ENCODE peak calls at places on chromosomes 5 and 9, in four cellular contexts. X is T-helper 1 cell, V is NCI-H1694 treated with DMSO at 0.1 percent for 48 hours, R is NCI-H82. B is an unnamed sample.

GRCh38 chr5:43659075-43659474 is 56.1 kb downstream of the NNT start:
- DNase-seq in R (no peak), V (no peak), X (no peak), B (no peak)

GRCh38 chr9:94610181-94610591 is 16.6 kb upstream of the FBP2 start:
- DNase-seq in R (peak; percentile 61), X (no peak), V (no peak), B (no peak)

GRCh38 chr5:108743344-108743743 is 4.4 kb upstream of the FER start:
- DNase-seq in X (no peak), V (no peak), R (no peak), B (no peak)

GRCh38 chr5:76326559-76327351 is 76.3 kb upstream of the IQGAP2 start:
- DNase-seq in R (peak; percentile 90), X (no peak), V (no peak), B (no peak)

GRCh38 chr5:139342423-139342723 is 719 bp downstream of the PAIP2 start:
- DNase-seq in X (no peak), V (no peak), R (no peak), B (no peak)

GRCh38 chr9:123356851-123357747 is 1.1 kb downstream of the CRB2 start:
- DNase-seq in R (peak; percentile 72), X (no peak), V (no peak), B (no peak)

GRCh38 chr9:91074866-91075265 is 273.2 kb downstream of the SYK start:
- DNase-seq in R (no peak), X (no peak), V (no peak), B (no peak)

GRCh38 chr5:115859378-115859777 is 17.6 kb downstream of the AP3S1 start:
- DNase-seq in X (no peak), R (no peak), V (no peak), B (no peak)

GRCh38 chr9:127793093-127793708 is 7.4 kb downstream of the CDK9 start:
- DNase-seq in R (peak; percentile 75), X (no peak), V (peak; percentile 64), B (no peak)

GRCh38 chr5:169796731-169797130 is 159.7 kb downstream of the DOCK2 start:
- DNase-seq in X (no peak), R (no peak), V (no peak), B (no peak)

GRCh38 chr9:97529363-97530076 is 28.1 kb downstream of the TMOD1 start:
- DNase-seq in V (no peak), R (no peak), X (peak; percentile 87), B (no peak)

GRCh38 chr5:172170251-172170701 is 17.7 kb downstream of the STK10 start:
- DNase-seq in R (no peak), V (no peak), X (peak; percentile 44), B (no peak)

GRCh38 chr5:169904059-169904458 is 76.2 kb downstream of the INSYN2B start:
- DNase-seq in R (no peak), V (no peak), X (no peak), B (no peak)

GRCh38 chr5:168174376-168174775 is 117.1 kb upstream of the WWC1 start:
- DNase-seq in V (no peak), R (peak; percentile 18), X (peak; percentile 7), B (no peak)

GRCh38 chr9:126985870-126986498 is 71.4 kb downstream of the RALGPS1 start:
- DNase-seq in R (no peak), V (peak; percentile 7), X (peak; percentile 98), B (peak; percentile 71)

GRCh38 chr5:39816111-39816834 is 391.5 kb upstream of the DAB2 start:
- DNase-seq in X (no peak), V (no peak), R (no peak), B (no peak)

GRCh38 chr5:178114325-178115135 is 1.2 kb downstream of the N4BP3 start:
- DNase-seq in V (peak; percentile 24), X (no peak), R (peak; percentile 15), B (peak; percentile 63)

GRCh38 chr9:130331573-130331972 is 66.0 kb downstream of the HMCN2 start:
- DNase-seq in V (no peak), X (no peak), R (peak; percentile 52), B (no peak)

B was measured in CD8-positive, alpha-beta T cell.